ENCODE peak calls at places on chromosome 15, in eight cellular contexts. H is CD4-positive, alpha-beta T cell; I is transverse colon; X is uterus; W is activated B cell treated with CpG ODN at 0.5 μM for 24 hours; L is H9; M is ascending aorta; Z is foreskin fibroblast. D is an unnamed sample.

GRCh38 chr15:95948371-95948770 is 382.1 kb upstream of the NR2F2 start:
- DNase-seq in L (no peak), I (no peak), X (no peak), M (no peak), W (no peak), H (no peak), Z (no peak), D (no peak)

GRCh38 chr15:32706704-32707103 is 11.1 kb upstream of the GREM1 start:
- DNase-seq in W (no peak), X (no peak), I (no peak), M (no peak), H (no peak), L (no peak), Z (peak), D (peak)

GRCh38 chr15:31867536-31868442 is 162.5 kb upstream of the CHRNA7 start:
- DNase-seq in H (peak), X (peak), W (no peak), I (peak), L (peak), M (no peak), Z (peak), D (peak)

GRCh38 chr15:70100495-70101331 is 3.0 kb upstream of the TLE3 start:
- DNase-seq in M (peak), X (peak), W (peak), H (peak), L (peak), I (peak), Z (peak), D (no peak)

GRCh38 chr15:92733934-92734521 is 78.5 kb upstream of the FAM174B start:
- DNase-seq in X (peak), W (no peak), L (peak), H (no peak), M (no peak), Z (peak), I (no peak), D (no peak)

GRCh38 chr15:94238539-94239118 is 7.3 kb downstream of the MCTP2 start:
- DNase-seq in Z (no peak), W (no peak), H (no peak), I (no peak), X (no peak), M (no peak), L (no peak), D (no peak)

GRCh38 chr15:90031231-90031791 is 30.2 kb downstream of the ZNF710 start:
- DNase-seq in M (peak), I (peak), Z (peak), L (no peak), W (no peak), X (no peak), H (no peak), D (peak)

GRCh38 chr15:73955851-73956250 is 29.6 kb downstream of the LOXL1 start:
- DNase-seq in L (no peak), W (no peak), X (no peak), H (no peak), M (peak), I (no peak), Z (no peak), D (no peak)

GRCh38 chr15:91549581-91549980 is 303.9 kb upstream of the SLCO3A1 start:
- DNase-seq in Z (no peak), W (no peak), H (no peak), L (no peak), M (no peak), I (no peak), X (no peak), D (no peak)

GRCh38 chr15:92619380-92620101 is 36.0 kb downstream of the FAM174B start:
- DNase-seq in Z (no peak), W (no peak), X (peak), M (no peak), H (no peak), I (peak), L (no peak), D (peak)

GRCh38 chr15:36066757-36067156 is 512.7 kb upstream of the CDIN1 start:
- DNase-seq in I (no peak), X (no peak), Z (no peak), W (no peak), H (no peak), M (no peak), L (no peak), D (no peak)

GRCh38 chr15:59798605-59798917 is 109.4 kb upstream of the BNIP2 start:
- DNase-seq in Z (no peak), W (no peak), H (no peak), I (no peak), M (no peak), L (no peak), X (no peak), D (no peak)

GRCh38 chr15:56798639-56799038 is 65.3 kb upstream of the ZNF280D start:
- DNase-seq in L (no peak), X (no peak), H (no peak), W (no peak), M (peak), I (no peak), Z (no peak), D (no peak)

GRCh38 chr15:85595804-85596536 is 198.8 kb downstream of the KLHL25 start:
- DNase-seq in H (no peak), L (no peak), W (no peak), M (no peak), I (no peak), X (no peak), Z (no peak), D (no peak)

GRCh38 chr15:42358141-42358540 is 1.2 kb upstream of the CAPN3 start:
- DNase-seq in I (no peak), H (no peak), W (no peak), X (no peak), M (no peak), Z (no peak), L (no peak), D (no peak)

GRCh38 chr15:70242962-70243685 is 145.4 kb upstream of the TLE3 start:
- DNase-seq in W (no peak), I (peak), M (no peak), H (no peak), Z (no peak), X (no peak), L (no peak), D (no peak)

GRCh38 chr15:61049934-61050333 is 179.2 kb downstream of the RORA start:
- DNase-seq in Z (peak), H (no peak), I (no peak), M (no peak), X (no peak), L (no peak), W (no peak), D (no peak)

GRCh38 chr15:98903377-98904018 is 104.1 kb downstream of the PGPEP1L start:
- DNase-seq in M (peak), Z (peak), H (no peak), W (no peak), I (no peak), X (no peak), L (no peak), D (peak)

GRCh38 chr15:62469874-62470688 is 305.0 kb upstream of the C2CD4B start:
- DNase-seq in W (no peak), Z (peak), M (peak), L (peak), I (no peak), X (peak), H (no peak), D (peak)

DNA sequence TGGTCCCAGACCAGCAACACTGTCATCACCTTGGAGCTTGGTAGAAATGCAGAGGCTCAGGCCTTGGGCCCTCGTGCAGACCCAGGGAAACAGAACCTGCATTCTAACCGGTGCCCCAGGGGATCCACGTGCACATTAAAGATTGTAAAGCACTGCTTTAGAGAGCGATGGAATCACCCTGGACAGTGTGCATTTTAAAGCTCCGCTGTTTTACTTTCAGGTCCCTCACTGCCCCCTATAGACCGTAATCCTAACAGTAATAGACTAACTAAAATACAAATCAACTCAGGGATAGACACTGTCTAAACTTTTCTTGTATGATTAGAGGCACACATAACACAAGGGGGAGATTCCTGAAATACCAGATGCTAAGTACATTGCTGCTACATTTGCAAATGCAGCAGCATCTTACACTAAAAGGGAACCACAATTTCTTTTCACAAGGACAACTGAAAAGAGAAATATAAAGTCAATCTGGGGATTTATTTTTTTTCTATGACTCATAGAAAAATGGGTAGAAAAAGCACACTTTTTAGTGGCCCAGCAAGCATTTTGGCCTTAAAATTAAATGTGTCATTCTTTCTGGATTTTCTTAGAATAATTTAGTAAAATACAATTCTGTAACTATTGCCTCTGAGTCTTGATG is 10.5 kb upstream of the SH3GL3 start:
- DNase-seq in H (no peak), L (no peak), M (no peak), I (no peak), Z (peak), X (no peak), W (no peak), D (peak)
- TF ChIP-seq CTCF in H (no peak), L (peak), M (no peak), I (peak), Z (peak), X (no peak), W (no peak), D (peak)

GRCh38 chr15:65945616-65946015 is 76.3 kb downstream of the RAB11A start:
- DNase-seq in I (no peak), W (no peak), X (no peak), H (no peak), L (peak), M (no peak), Z (no peak), D (no peak)
- TF ChIP-seq CTCF in I (no peak), W (no peak), X (no peak), H (no peak), L (peak), M (no peak), Z (no peak), D (no peak)

GRCh38 chr15:79824321-79824720 is 72.5 kb downstream of the MTHFS start:
- DNase-seq in X (no peak), I (no peak), M (no peak), W (no peak), Z (no peak), L (no peak), H (no peak), D (no peak)
- TF ChIP-seq CTCF in X (no peak), I (no peak), M (no peak), W (no peak), Z (no peak), L (no peak), H (no peak), D (no peak)

GRCh38 chr15:58438956-58439355 is 7.2 kb downstream of the LIPC start:
- DNase-seq in M (no peak), W (no peak), H (no peak), X (no peak), I (peak), Z (peak), L (peak), D (peak)
- TF ChIP-seq CTCF in M (no peak), W (no peak), H (peak), X (no peak), I (peak), Z (peak), L (peak), D (peak)

GRCh38 chr15:64092864-64093626 is 593 bp downstream of the CIAO2A start:
- DNase-seq in I (peak), H (peak), W (peak), M (no peak), L (peak), X (peak), Z (peak), D (peak)
- TF ChIP-seq CTCF in I (no peak), H (no peak), W (no peak), M (no peak), L (peak), X (no peak), Z (no peak), D (peak)

DNA sequence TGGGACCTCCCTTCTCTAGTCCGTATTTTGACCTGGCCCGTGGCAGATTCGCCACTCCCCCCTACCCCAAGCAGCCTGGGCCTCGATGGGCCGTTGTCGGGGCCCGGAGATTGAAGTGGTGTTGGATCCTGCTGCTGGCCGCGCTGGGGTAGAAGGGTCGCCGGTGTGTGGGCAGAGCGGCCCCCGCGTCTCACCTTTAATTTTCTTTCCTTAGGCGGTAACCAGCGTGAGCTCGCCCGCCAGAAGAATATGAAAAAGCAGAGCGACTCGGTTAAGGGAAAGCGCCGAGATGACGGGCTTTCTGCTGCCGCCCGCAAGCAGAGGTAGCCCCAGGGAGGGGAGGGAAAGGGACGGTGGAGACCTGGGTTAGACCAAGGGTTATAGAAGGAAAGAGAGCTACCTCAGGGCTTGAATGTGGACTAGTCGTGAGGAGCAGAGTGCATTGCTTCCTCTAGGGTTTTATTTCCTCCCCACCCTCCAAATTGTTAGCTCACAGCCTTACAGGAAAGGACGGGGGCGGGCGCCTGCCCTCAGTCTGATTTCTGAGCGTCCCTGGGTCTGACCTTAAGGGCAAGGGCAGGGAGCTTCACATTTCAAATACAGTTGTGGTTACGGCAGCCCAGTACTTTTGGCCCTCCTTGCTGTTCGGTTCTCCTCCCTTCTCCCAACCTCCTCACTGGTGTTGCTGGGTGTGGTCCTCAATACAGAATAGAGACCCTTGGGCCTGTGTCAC is 807 bp downstream of the SERF2 start:
- DNase-seq in I (peak), L (no peak), X (no peak), Z (peak), W (no peak), M (no peak), H (no peak), D (no peak)
- TF ChIP-seq CTCF in I (no peak), L (peak), X (no peak), Z (peak), W (no peak), M (no peak), H (no peak), D (peak)

DNA sequence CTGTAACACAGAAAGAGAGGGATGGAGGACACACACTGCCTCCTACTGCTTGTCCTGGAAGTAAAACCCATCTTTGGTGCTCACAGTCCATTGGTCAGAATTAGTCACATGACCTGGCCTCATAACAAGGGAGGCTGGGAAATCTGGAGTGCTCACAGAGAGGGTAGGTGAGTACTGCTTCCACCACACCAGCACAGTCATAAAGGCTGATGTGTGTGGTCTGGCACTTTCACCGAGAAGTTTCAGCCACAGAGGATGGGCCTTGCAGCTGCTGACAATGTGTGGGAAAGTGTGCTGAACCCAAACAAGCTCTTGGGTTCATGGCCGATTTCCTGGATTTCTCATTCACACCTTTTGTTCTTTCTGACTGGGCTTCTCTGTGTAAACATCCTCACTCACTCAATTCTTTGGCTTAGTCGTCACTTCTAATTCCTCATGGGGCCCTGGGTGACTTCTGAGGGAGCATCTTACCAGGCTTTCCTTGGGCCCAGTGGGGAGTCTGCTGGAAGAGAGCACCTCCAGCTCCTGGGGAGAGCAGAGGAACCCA is 100.7 kb downstream of the ASB7 start:
- DNase-seq in W (no peak), Z (peak), H (no peak), M (peak), I (no peak), L (no peak), X (no peak), D (peak)
- TF ChIP-seq CTCF in W (no peak), Z (no peak), H (no peak), M (no peak), I (no peak), L (no peak), X (no peak), D (peak)

GRCh38 chr15:25689592-25689991 is 173.5 kb downstream of the ATP10A start:
- DNase-seq in M (peak), X (peak), Z (no peak), I (no peak), H (no peak), W (no peak), L (peak), D (no peak)

GRCh38 chr15:25690673-25691543 is 172.2 kb downstream of the ATP10A start:
- DNase-seq in X (peak), Z (peak), L (no peak), M (peak), W (no peak), I (no peak), H (no peak), D (peak)

GRCh38 chr15:25694238-25694584 is 168.9 kb downstream of the ATP10A start:
- DNase-seq in H (no peak), I (no peak), L (no peak), X (peak), Z (no peak), M (peak), W (no peak), D (no peak)

GRCh38 chr15:25693321-25694237 is 169.5 kb downstream of the ATP10A start:
- DNase-seq in W (no peak), M (peak), X (peak), Z (peak), L (peak), I (no peak), H (no peak), D (peak)

GRCh38 chr15:25691544-25692430 is 171.3 kb downstream of the ATP10A start:
- DNase-seq in I (no peak), W (no peak), X (peak), M (peak), L (no peak), H (no peak), Z (peak), D (peak)
- TF ChIP-seq CTCF in I (no peak), W (no peak), X (peak), M (peak), L (peak), H (no peak), Z (peak), D (peak)